ENCODE peak calls at places on chromosomes 7 and 10, in five cellular contexts. One of them, this sample, is unnamed.

GRCh38 chr7:99997545-99998137 is 17.8 kb upstream of the ZKSCAN1 start:
- DNase-seq in choroid plexus epithelial cell: peak
- DNase-seq in IMR-90: no peak
- DNase-seq in CD8-positive, alpha-beta T cell: peak
- DNase-seq in heart left ventricle: peak
- DNase-seq in this sample: peak

GRCh38 chr10:43199684-43200537 is 61.7 kb downstream of the CSGALNACT2 start:
- DNase-seq in choroid plexus epithelial cell: no peak
- DNase-seq in IMR-90: no peak
- DNase-seq in CD8-positive, alpha-beta T cell: no peak
- DNase-seq in heart left ventricle: no peak
- DNase-seq in this sample: no peak

GRCh38 chr10:102656026-102656425 is 11.7 kb downstream of the TRIM8 start:
- DNase-seq in choroid plexus epithelial cell: no peak
- DNase-seq in IMR-90: no peak
- DNase-seq in CD8-positive, alpha-beta T cell: no peak
- DNase-seq in heart left ventricle: no peak
- DNase-seq in this sample: no peak

GRCh38 chr7:46071601-46072000 is 150.5 kb upstream of the IGFBP3 start:
- DNase-seq in choroid plexus epithelial cell: peak
- DNase-seq in IMR-90: peak
- DNase-seq in CD8-positive, alpha-beta T cell: no peak
- DNase-seq in heart left ventricle: no peak
- DNase-seq in this sample: no peak

GRCh38 chr7:157018328-157018996 is 8.0 kb upstream of the MNX1 start:
- DNase-seq in choroid plexus epithelial cell: no peak
- DNase-seq in IMR-90: no peak
- DNase-seq in CD8-positive, alpha-beta T cell: no peak
- DNase-seq in heart left ventricle: no peak
- DNase-seq in this sample: no peak

GRCh38 chr10:120145107-120145506 is 252.6 kb downstream of the SEC23IP start:
- DNase-seq in choroid plexus epithelial cell: no peak
- DNase-seq in IMR-90: no peak
- DNase-seq in CD8-positive, alpha-beta T cell: no peak
- DNase-seq in heart left ventricle: no peak
- DNase-seq in this sample: no peak

GRCh38 chr10:14605231-14605925 is 169.3 kb downstream of the FAM107B start:
- DNase-seq in choroid plexus epithelial cell: peak
- DNase-seq in IMR-90: peak
- DNase-seq in CD8-positive, alpha-beta T cell: no peak
- DNase-seq in heart left ventricle: no peak
- DNase-seq in this sample: peak

GRCh38 chr7:39978252-39978934 is 28.3 kb downstream of the CDK13 start:
- DNase-seq in choroid plexus epithelial cell: no peak
- DNase-seq in IMR-90: no peak
- DNase-seq in CD8-positive, alpha-beta T cell: no peak
- DNase-seq in heart left ventricle: no peak
- DNase-seq in this sample: no peak

GRCh38 chr10:78438907-78439809 is 405.5 kb downstream of the RPS24 start:
- DNase-seq in choroid plexus epithelial cell: no peak
- DNase-seq in IMR-90: no peak
- DNase-seq in CD8-positive, alpha-beta T cell: no peak
- DNase-seq in heart left ventricle: no peak
- DNase-seq in this sample: no peak

GRCh38 chr7:2658941-2659340 is 27.2 kb downstream of the TTYH3 start:
- DNase-seq in choroid plexus epithelial cell: no peak
- DNase-seq in IMR-90: no peak
- DNase-seq in CD8-positive, alpha-beta T cell: no peak
- DNase-seq in heart left ventricle: no peak
- DNase-seq in this sample: no peak

GRCh38 chr7:131302453-131302852 is 25.2 kb upstream of the MKLN1 start:
- DNase-seq in choroid plexus epithelial cell: no peak
- DNase-seq in IMR-90: no peak
- DNase-seq in CD8-positive, alpha-beta T cell: no peak
- DNase-seq in heart left ventricle: no peak
- DNase-seq in this sample: no peak

GRCh38 chr10:101619983-101620382 is 31.9 kb downstream of the DPCD start:
- DNase-seq in choroid plexus epithelial cell: no peak
- DNase-seq in IMR-90: no peak
- DNase-seq in CD8-positive, alpha-beta T cell: no peak
- DNase-seq in heart left ventricle: no peak
- DNase-seq in this sample: no peak

GRCh38 chr7:155972651-155973349 is 160.5 kb upstream of the SHH start:
- DNase-seq in choroid plexus epithelial cell: no peak
- DNase-seq in IMR-90: no peak
- DNase-seq in CD8-positive, alpha-beta T cell: no peak
- DNase-seq in heart left ventricle: no peak
- DNase-seq in this sample: no peak

GRCh38 chr7:46854958-46855473 is 726.9 kb downstream of the TNS3 start:
- DNase-seq in choroid plexus epithelial cell: peak
- DNase-seq in IMR-90: peak
- DNase-seq in CD8-positive, alpha-beta T cell: no peak
- DNase-seq in heart left ventricle: no peak
- DNase-seq in this sample: peak

GRCh38 chr7:139034855-139035587 is 821 bp downstream of the ZC3HAV1L start:
- DNase-seq in choroid plexus epithelial cell: peak
- DNase-seq in IMR-90: peak
- DNase-seq in CD8-positive, alpha-beta T cell: peak
- DNase-seq in heart left ventricle: no peak
- DNase-seq in this sample: peak

GRCh38 chr7:129295015-129295423 is 70.2 kb downstream of the AHCYL2 start:
- DNase-seq in choroid plexus epithelial cell: peak
- DNase-seq in IMR-90: peak
- DNase-seq in CD8-positive, alpha-beta T cell: no peak
- DNase-seq in heart left ventricle: no peak
- DNase-seq in this sample: peak

GRCh38 chr7:9488555-9488954 is 1055.1 kb downstream of the NXPH1 start:
- DNase-seq in choroid plexus epithelial cell: peak
- DNase-seq in IMR-90: peak
- DNase-seq in CD8-positive, alpha-beta T cell: no peak
- DNase-seq in heart left ventricle: no peak
- DNase-seq in this sample: peak

GRCh38 chr7:120190109-120190508 is 82.9 kb upstream of the KCND2 start:
- DNase-seq in choroid plexus epithelial cell: no peak
- DNase-seq in IMR-90: no peak
- DNase-seq in CD8-positive, alpha-beta T cell: no peak
- DNase-seq in heart left ventricle: no peak
- DNase-seq in this sample: no peak

GRCh38 chr10:90051474-90051873 is 350.1 kb downstream of the KIF20B start:
- DNase-seq in choroid plexus epithelial cell: no peak
- DNase-seq in IMR-90: no peak
- DNase-seq in CD8-positive, alpha-beta T cell: no peak
- DNase-seq in heart left ventricle: no peak
- DNase-seq in this sample: no peak

GRCh38 chr7:8246020-8246419 is 15.9 kb downstream of the ICA1 start:
- DNase-seq in choroid plexus epithelial cell: no peak
- DNase-seq in IMR-90: no peak
- DNase-seq in CD8-positive, alpha-beta T cell: no peak
- DNase-seq in heart left ventricle: no peak
- DNase-seq in this sample: no peak

GRCh38 chr7:46902463-46902862 is 679.4 kb downstream of the TNS3 start:
- DNase-seq in choroid plexus epithelial cell: no peak
- DNase-seq in IMR-90: no peak
- DNase-seq in CD8-positive, alpha-beta T cell: no peak
- DNase-seq in heart left ventricle: no peak
- DNase-seq in this sample: no peak

GRCh38 chr7:130921391-130922180 is 187.6 kb upstream of the KLF14 start:
- DNase-seq in choroid plexus epithelial cell: peak
- DNase-seq in IMR-90: peak
- DNase-seq in CD8-positive, alpha-beta T cell: no peak
- DNase-seq in heart left ventricle: peak
- DNase-seq in this sample: peak

GRCh38 chr10:123558651-123559050 is 107.5 kb upstream of the GPR26 start:
- DNase-seq in choroid plexus epithelial cell: no peak
- DNase-seq in IMR-90: no peak
- DNase-seq in CD8-positive, alpha-beta T cell: no peak
- DNase-seq in heart left ventricle: no peak
- DNase-seq in this sample: no peak

GRCh38 chr10:59965899-59966650 is 59.7 kb upstream of the CCDC6 start:
- DNase-seq in choroid plexus epithelial cell: no peak
- DNase-seq in IMR-90: no peak
- DNase-seq in CD8-positive, alpha-beta T cell: no peak
- DNase-seq in heart left ventricle: no peak
- DNase-seq in this sample: no peak

GRCh38 chr7:45088146-45088701 is 545 bp downstream of the NACAD start:
- DNase-seq in choroid plexus epithelial cell: no peak
- DNase-seq in IMR-90: no peak
- DNase-seq in CD8-positive, alpha-beta T cell: no peak
- DNase-seq in heart left ventricle: no peak
- DNase-seq in this sample: no peak

GRCh38 chr7:157058701-157059100 is 48.2 kb upstream of the MNX1 start:
- DNase-seq in choroid plexus epithelial cell: no peak
- DNase-seq in IMR-90: no peak
- DNase-seq in CD8-positive, alpha-beta T cell: no peak
- DNase-seq in heart left ventricle: no peak
- DNase-seq in this sample: no peak

GRCh38 chr10:69644658-69645295 is 14.7 kb downstream of the FAM241B start:
- DNase-seq in choroid plexus epithelial cell: peak
- DNase-seq in IMR-90: peak
- DNase-seq in CD8-positive, alpha-beta T cell: peak
- DNase-seq in heart left ventricle: peak
- DNase-seq in this sample: peak

GRCh38 chr10:108556176-108556575 is 1367.1 kb downstream of the XPNPEP1 start:
- DNase-seq in choroid plexus epithelial cell: peak
- DNase-seq in IMR-90: no peak
- DNase-seq in CD8-positive, alpha-beta T cell: no peak
- DNase-seq in heart left ventricle: no peak
- DNase-seq in this sample: peak

GRCh38 chr7:115707684-115708341 is 322.8 kb downstream of the TFEC start:
- DNase-seq in choroid plexus epithelial cell: no peak
- DNase-seq in IMR-90: no peak
- DNase-seq in CD8-positive, alpha-beta T cell: no peak
- DNase-seq in heart left ventricle: no peak
- DNase-seq in this sample: no peak

GRCh38 chr7:1576521-1577253 is 6.9 kb upstream of the PSMG3 start:
- DNase-seq in choroid plexus epithelial cell: no peak
- DNase-seq in IMR-90: no peak
- DNase-seq in CD8-positive, alpha-beta T cell: no peak
- DNase-seq in heart left ventricle: no peak
- DNase-seq in this sample: no peak

GRCh38 chr10:91335147-91335546 is 75.0 kb upstream of the HECTD2 start:
- DNase-seq in choroid plexus epithelial cell: no peak
- DNase-seq in IMR-90: no peak
- DNase-seq in CD8-positive, alpha-beta T cell: no peak
- DNase-seq in heart left ventricle: no peak
- DNase-seq in this sample: no peak

GRCh38 chr7:158706710-158707590 is 2.3 kb upstream of the NCAPG2 start:
- DNase-seq in choroid plexus epithelial cell: no peak
- DNase-seq in IMR-90: no peak
- DNase-seq in CD8-positive, alpha-beta T cell: no peak
- DNase-seq in heart left ventricle: no peak
- DNase-seq in this sample: no peak

GRCh38 chr7:158705234-158705890 is 758 bp upstream of the NCAPG2 start:
- DNase-seq in choroid plexus epithelial cell: no peak
- DNase-seq in IMR-90: no peak
- DNase-seq in CD8-positive, alpha-beta T cell: peak
- DNase-seq in heart left ventricle: no peak
- DNase-seq in this sample: peak

GRCh38 chr7:158706273-158706704 is 1.7 kb upstream of the NCAPG2 start:
- DNase-seq in choroid plexus epithelial cell: no peak
- DNase-seq in IMR-90: no peak
- DNase-seq in CD8-positive, alpha-beta T cell: no peak
- DNase-seq in heart left ventricle: no peak
- DNase-seq in this sample: peak

GRCh38 chr7:158702944-158703343 is 1.7 kb downstream of the NCAPG2 start:
- DNase-seq in choroid plexus epithelial cell: no peak
- DNase-seq in IMR-90: no peak
- DNase-seq in CD8-positive, alpha-beta T cell: no peak
- DNase-seq in heart left ventricle: no peak
- DNase-seq in this sample: no peak

DNA sequence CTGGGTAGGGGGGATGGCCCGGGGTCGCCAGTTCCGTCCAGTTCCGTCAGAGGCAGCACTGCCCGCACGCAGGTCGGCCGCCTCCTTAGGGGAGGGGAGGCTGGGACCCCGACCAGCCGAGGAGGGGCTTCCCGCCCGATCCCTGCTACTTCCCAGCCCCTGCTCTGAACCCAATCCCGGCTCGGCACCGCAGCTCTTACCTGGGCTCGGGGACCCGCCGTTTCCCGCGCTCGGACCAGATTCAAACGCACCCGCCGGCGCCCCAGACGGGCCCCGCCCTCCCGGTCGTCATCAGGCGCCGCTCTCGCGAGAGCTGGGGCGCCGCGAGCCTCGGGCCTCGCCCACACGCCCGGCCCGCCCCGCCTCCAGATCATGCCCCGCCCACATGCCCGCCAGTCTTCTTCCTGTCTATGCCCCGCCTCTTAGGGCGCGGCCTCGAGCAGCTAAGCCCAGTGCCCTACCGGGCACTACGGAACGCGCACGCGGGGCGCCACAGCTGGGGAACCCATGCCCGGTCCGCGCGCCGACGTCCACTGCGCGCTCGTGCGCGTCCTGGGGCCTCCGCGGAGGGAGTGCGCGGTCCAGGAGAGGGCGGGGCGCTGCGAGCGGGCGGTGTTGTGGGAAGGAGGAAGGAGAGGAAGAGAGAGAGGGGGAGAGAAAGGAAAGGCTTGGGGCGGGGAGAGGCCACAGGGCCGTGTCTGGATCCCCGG is at the start of gene NCAPG2:
- DNase-seq in choroid plexus epithelial cell: peak
- DNase-seq in IMR-90: peak
- DNase-seq in CD8-positive, alpha-beta T cell: peak
- DNase-seq in heart left ventricle: peak
- DNase-seq in this sample: peak
- TF ChIP-seq CTCF in choroid plexus epithelial cell: peak
- TF ChIP-seq CTCF in IMR-90: peak
- TF ChIP-seq CTCF in CD8-positive, alpha-beta T cell: no peak
- TF ChIP-seq CTCF in heart left ventricle: peak
- TF ChIP-seq CTCF in this sample: no peak

GRCh38 chr7:76283254-76284159 is 19.0 kb upstream of the HSPB1 start:
- DNase-seq in choroid plexus epithelial cell: no peak
- DNase-seq in IMR-90: no peak
- DNase-seq in CD8-positive, alpha-beta T cell: no peak
- DNase-seq in heart left ventricle: no peak
- DNase-seq in this sample: no peak
- H3K4me3 ChIP-seq in choroid plexus epithelial cell: no peak
- H3K4me3 ChIP-seq in IMR-90: peak
- H3K4me3 ChIP-seq in CD8-positive, alpha-beta T cell: no peak
- H3K4me3 ChIP-seq in heart left ventricle: peak
- H3K4me3 ChIP-seq in this sample: peak

GRCh38 chr10:21675157-21675796 is 141.2 kb downstream of the MLLT10 start:
- DNase-seq in choroid plexus epithelial cell: peak
- DNase-seq in IMR-90: peak
- DNase-seq in CD8-positive, alpha-beta T cell: peak
- DNase-seq in heart left ventricle: no peak
- DNase-seq in this sample: peak
- TF ChIP-seq CTCF in choroid plexus epithelial cell: peak
- TF ChIP-seq CTCF in IMR-90: peak
- TF ChIP-seq CTCF in CD8-positive, alpha-beta T cell: peak
- TF ChIP-seq CTCF in heart left ventricle: peak
- TF ChIP-seq CTCF in this sample: peak

DNA sequence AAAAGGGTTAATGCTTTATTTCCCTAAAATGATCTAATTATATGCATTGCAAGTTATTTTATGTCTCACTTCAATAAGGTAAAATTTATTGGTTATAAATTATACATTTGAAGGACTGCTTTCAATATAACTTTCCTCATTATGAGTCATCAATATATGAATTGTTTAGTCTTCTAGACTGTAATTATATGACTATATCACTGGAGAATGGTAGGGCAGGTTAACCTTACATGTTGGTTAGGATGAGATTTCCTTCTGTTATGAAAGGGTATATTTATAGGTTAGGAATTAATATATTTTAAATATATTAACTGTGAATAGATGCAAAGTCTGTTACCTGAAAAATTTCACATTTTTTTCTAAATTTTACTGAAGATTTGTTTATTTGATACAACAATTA is 406.4 kb upstream of the ETV1 start:
- DNase-seq in choroid plexus epithelial cell: no peak
- DNase-seq in IMR-90: no peak
- DNase-seq in CD8-positive, alpha-beta T cell: no peak
- DNase-seq in heart left ventricle: no peak
- DNase-seq in this sample: no peak
- H3K4me3 ChIP-seq in choroid plexus epithelial cell: no peak
- H3K4me3 ChIP-seq in IMR-90: no peak
- H3K4me3 ChIP-seq in CD8-positive, alpha-beta T cell: no peak
- H3K4me3 ChIP-seq in heart left ventricle: no peak
- H3K4me3 ChIP-seq in this sample: no peak